ENCODE peak calls at places on chromosomes 6 and 20, in seven cellular contexts. G is AG10803; H is GM12865; D is T-helper 2 cell; Z is iPS-NIHi11; T is GM23248; A is stimulated activated CD4-positive, alpha-beta T cell treated with anti-CD3 and anti-CD28 coated beads, Interleukin-4, amount 100 ng/mL, for 48 hours. W is an unnamed sample.

GRCh38 chr6:169253745-169254238 is at the start of gene THBS2:
- DNase-seq in G (peak), H (no peak), D (no peak), Z (no peak), T (peak), A (no peak), W (peak)

GRCh38 chr6:28569748-28570147 is 44.1 kb downstream of the GPX5 start:
- DNase-seq in G (no peak), H (no peak), D (no peak), Z (no peak), T (no peak), A (no peak), W (no peak)

GRCh38 chr20:3420211-3420707 is 12.8 kb upstream of the DNAAF9 start:
- DNase-seq in G (peak), H (peak), D (peak), Z (no peak), T (peak), A (peak), W (peak)

GRCh38 chr6:33824461-33825154 is 20.8 kb upstream of the MLN start:
- DNase-seq in G (peak), H (no peak), D (no peak), Z (no peak), T (no peak), A (no peak), W (peak)

GRCh38 chr6:72363844-72364740 is 257.8 kb upstream of the KCNQ5 start:
- DNase-seq in G (peak), H (no peak), D (no peak), Z (peak), T (peak), A (no peak), W (peak)

GRCh38 chr6:45057711-45058110 is 270.4 kb upstream of the RUNX2 start:
- DNase-seq in G (no peak), H (no peak), D (no peak), Z (no peak), T (no peak), A (no peak), W (no peak)

GRCh38 chr6:22765015-22765414 is 195.6 kb downstream of the HDGFL1 start:
- DNase-seq in G (no peak), H (no peak), D (no peak), Z (no peak), T (peak), A (no peak), W (peak)

GRCh38 chr20:45445805-45446562 is 23.6 kb upstream of the WFDC2 start:
- DNase-seq in G (peak), H (peak), D (no peak), Z (peak), T (peak), A (peak), W (peak)

GRCh38 chr6:157984686-157985225 is 3.1 kb downstream of the SYNJ2 start:
- DNase-seq in G (no peak), H (no peak), D (no peak), Z (no peak), T (no peak), A (no peak), W (no peak)

GRCh38 chr6:157845493-157846259 is 22.6 kb downstream of the SNX9 start:
- DNase-seq in G (no peak), H (no peak), D (no peak), Z (no peak), T (peak), A (no peak), W (peak)

GRCh38 chr6:7142228-7142801 is 34.6 kb downstream of the RREB1 start:
- DNase-seq in G (no peak), H (no peak), D (no peak), Z (no peak), T (no peak), A (no peak), W (no peak)

GRCh38 chr6:154232013-154232920 is 124.3 kb downstream of the IPCEF1 start:
- DNase-seq in G (no peak), H (no peak), D (no peak), Z (no peak), T (peak), A (no peak), W (peak)

GRCh38 chr6:21729431-21729830 is 135.9 kb downstream of the SOX4 start:
- DNase-seq in G (no peak), H (no peak), D (no peak), Z (no peak), T (no peak), A (no peak), W (no peak)

GRCh38 chr20:37356387-37356786 is 10.4 kb downstream of the SRC start:
- DNase-seq in G (peak), H (no peak), D (no peak), Z (no peak), T (peak), A (no peak), W (no peak)

GRCh38 chr6:159679091-159680077 is 13.7 kb downstream of the SOD2 start:
- DNase-seq in G (peak), H (no peak), D (no peak), Z (no peak), T (peak), A (no peak), W (peak)

W was measured in HT1080.